ENCODE peak calls at places on chromosomes 11 and 22, in seven cellular contexts. Y is endodermal cell; U is tibial nerve; J is CD8-positive, alpha-beta T cell; L is IMR-90; D is pancreas; P is SJSA1. M is an unnamed sample. For H3K4me1, the result is how much of the 10 kb centered on the place peaks cover.

GRCh38 chr11:117187799-117188481 is 9.4 kb downstream of the SIDT2 start:
- DNase-seq in Y (peak), U (peak), J (no peak), L (no peak), D (peak), P (no peak), M (peak)

GRCh38 chr11:34790620-34791019 is 125.6 kb downstream of the APIP start:
- DNase-seq in Y (no peak), U (no peak), J (no peak), L (no peak), D (no peak), P (no peak), M (no peak)

GRCh38 chr22:25777870-25778269 is 35.9 kb downstream of the MYO18B start:
- DNase-seq in Y (no peak), U (no peak), J (no peak), L (peak), D (no peak), P (peak), M (no peak)

GRCh38 chr22:48842976-48843375 is 984.7 kb downstream of the BRD1 start:
- DNase-seq in Y (no peak), U (no peak), J (no peak), L (no peak), D (no peak), P (no peak), M (no peak)

GRCh38 chr22:48892571-48893287 is 934.9 kb downstream of the BRD1 start:
- DNase-seq in Y (no peak), U (no peak), J (no peak), L (no peak), D (no peak), P (no peak), M (no peak)

GRCh38 chr22:37533995-37534394 is 14.8 kb upstream of the CARD10 start:
- DNase-seq in Y (no peak), U (no peak), J (no peak), L (peak), D (no peak), P (peak), M (no peak)

GRCh38 chr11:124747406-124748099 is 4.5 kb downstream of the VSIG2 start:
- DNase-seq in Y (no peak), U (no peak), J (no peak), L (no peak), D (no peak), P (no peak), M (no peak)

GRCh38 chr11:86617502-86617901 is 54.9 kb downstream of the ME3 start:
- DNase-seq in Y (no peak), U (no peak), J (no peak), L (peak), D (no peak), P (peak), M (no peak)

GRCh38 chr11:102226702-102227101 is 90.6 kb upstream of the BIRC3 start:
- DNase-seq in Y (no peak), U (no peak), J (no peak), L (peak), D (no peak), P (no peak), M (no peak)

GRCh38 chr11:11568651-11569229 is 53.1 kb downstream of the GALNT18 start:
- DNase-seq in Y (no peak), U (no peak), J (no peak), L (peak), D (no peak), P (no peak), M (no peak)

GRCh38 chr11:5928269-5928668 is 13.8 kb upstream of the OR56A3 start:
- DNase-seq in Y (no peak), U (no peak), J (no peak), L (no peak), D (no peak), P (no peak), M (no peak)

GRCh38 chr22:30828187-30829155 is 133.8 kb downstream of the OSBP2 start:
- DNase-seq in Y (no peak), U (no peak), J (no peak), L (no peak), D (no peak), P (no peak), M (no peak)

GRCh38 chr22:32545801-32546200 is 71.2 kb downstream of the FBXO7 start:
- DNase-seq in Y (no peak), U (no peak), J (no peak), L (peak), D (no peak), P (peak), M (no peak)

GRCh38 chr22:36373258-36373579 is 14.5 kb downstream of the MYH9 start:
- DNase-seq in Y (peak), U (no peak), J (peak), L (peak), D (no peak), P (no peak), M (peak)

GRCh38 chr11:1412377-1413095 is 22.8 kb downstream of the BRSK2 start:
- DNase-seq in Y (no peak), U (no peak), J (no peak), L (no peak), D (peak), P (no peak), M (no peak)

GRCh38 chr11:107116358-107116757 is 98.1 kb upstream of the GUCY1A2 start:
- DNase-seq in Y (no peak), U (no peak), J (no peak), L (no peak), D (no peak), P (peak), M (no peak)

GRCh38 chr11:134682577-134682976 is 270.5 kb upstream of the B3GAT1 start:
- DNase-seq in Y (no peak), U (no peak), J (no peak), L (no peak), D (no peak), P (no peak), M (no peak)

GRCh38 chr11:128208329-128209220 is 378.8 kb downstream of the ETS1 start:
- DNase-seq in Y (no peak), U (no peak), J (no peak), L (peak), D (no peak), P (peak), M (peak)

GRCh38 chr22:20203142-20204099 is 52.6 kb upstream of the CCDC188 start:
- DNase-seq in Y (peak), U (no peak), J (no peak), L (peak), D (peak), P (no peak), M (no peak)

GRCh38 chr11:87374206-87374793 is 336.6 kb downstream of the TMEM135 start:
- DNase-seq in Y (no peak), U (no peak), J (no peak), L (no peak), D (no peak), P (no peak), M (no peak)

GRCh38 chr22:37171662-37172061 is 16.4 kb downstream of the C1QTNF6 start:
- DNase-seq in Y (peak), U (no peak), J (no peak), L (no peak), D (no peak), P (no peak), M (no peak)

GRCh38 chr11:59475176-59475575 is 2.1 kb downstream of the OR4D10 start:
- DNase-seq in Y (no peak), U (no peak), J (no peak), L (no peak), D (no peak), P (no peak), M (no peak)

GRCh38 chr11:109998921-109999320 is 94.3 kb upstream of the ZC3H12C start:
- DNase-seq in Y (no peak), U (no peak), J (no peak), L (no peak), D (no peak), P (no peak), M (no peak)

GRCh38 chr22:29917052-29917902 is 34.3 kb downstream of the MTMR3 start:
- DNase-seq in Y (no peak), U (no peak), J (no peak), L (peak), D (no peak), P (no peak), M (peak)

GRCh38 chr11:93001812-93002211 is 32.4 kb downstream of the MTNR1B start:
- DNase-seq in Y (no peak), U (no peak), J (no peak), L (no peak), D (no peak), P (no peak), M (no peak)

GRCh38 chr11:109308551-109308950 is 113.4 kb upstream of the C11orf87 start:
- DNase-seq in Y (no peak), U (no peak), J (no peak), L (no peak), D (no peak), P (no peak), M (no peak)

GRCh38 chr11:1832181-1832988 is 2.4 kb upstream of the SYT8 start:
- DNase-seq in Y (peak), U (no peak), J (peak), L (no peak), D (peak), P (peak), M (no peak)

GRCh38 chr11:6735306-6735705 is 36.5 kb downstream of the OR2AG2 start:
- DNase-seq in Y (no peak), U (no peak), J (no peak), L (no peak), D (no peak), P (no peak), M (no peak)

GRCh38 chr22:22590136-22590891 is 31.2 kb upstream of the PRAME start:
- DNase-seq in Y (no peak), U (no peak), J (no peak), L (no peak), D (no peak), P (no peak), M (no peak)

GRCh38 chr11:69514771-69515170 is 33.3 kb downstream of the LINC01488 start:
- DNase-seq in Y (peak), U (no peak), J (no peak), L (no peak), D (no peak), P (no peak), M (no peak)

GRCh38 chr22:43622886-43623285 is 189.2 kb downstream of the EFCAB6 start:
- DNase-seq in Y (no peak), U (no peak), J (no peak), L (no peak), D (no peak), P (no peak), M (no peak)

GRCh38 chr11:63768232-63769043 is at the start of gene ZFTA:
- DNase-seq in Y (peak), U (peak), J (peak), L (peak), D (peak), P (peak), M (no peak)

GRCh38 chr11:63767415-63768231 is 952 bp downstream of the ZFTA start:
- DNase-seq in Y (peak), U (peak), J (peak), L (peak), D (peak), P (peak), M (peak)

GRCh38 chr11:63765688-63766241 is 2.8 kb downstream of the ZFTA start:
- DNase-seq in Y (no peak), U (no peak), J (no peak), L (no peak), D (peak), P (no peak), M (no peak)

GRCh38 chr11:63764712-63765631 is 3.6 kb downstream of the ZFTA start:
- DNase-seq in Y (peak), U (no peak), J (no peak), L (no peak), D (peak), P (no peak), M (no peak)

DNA sequence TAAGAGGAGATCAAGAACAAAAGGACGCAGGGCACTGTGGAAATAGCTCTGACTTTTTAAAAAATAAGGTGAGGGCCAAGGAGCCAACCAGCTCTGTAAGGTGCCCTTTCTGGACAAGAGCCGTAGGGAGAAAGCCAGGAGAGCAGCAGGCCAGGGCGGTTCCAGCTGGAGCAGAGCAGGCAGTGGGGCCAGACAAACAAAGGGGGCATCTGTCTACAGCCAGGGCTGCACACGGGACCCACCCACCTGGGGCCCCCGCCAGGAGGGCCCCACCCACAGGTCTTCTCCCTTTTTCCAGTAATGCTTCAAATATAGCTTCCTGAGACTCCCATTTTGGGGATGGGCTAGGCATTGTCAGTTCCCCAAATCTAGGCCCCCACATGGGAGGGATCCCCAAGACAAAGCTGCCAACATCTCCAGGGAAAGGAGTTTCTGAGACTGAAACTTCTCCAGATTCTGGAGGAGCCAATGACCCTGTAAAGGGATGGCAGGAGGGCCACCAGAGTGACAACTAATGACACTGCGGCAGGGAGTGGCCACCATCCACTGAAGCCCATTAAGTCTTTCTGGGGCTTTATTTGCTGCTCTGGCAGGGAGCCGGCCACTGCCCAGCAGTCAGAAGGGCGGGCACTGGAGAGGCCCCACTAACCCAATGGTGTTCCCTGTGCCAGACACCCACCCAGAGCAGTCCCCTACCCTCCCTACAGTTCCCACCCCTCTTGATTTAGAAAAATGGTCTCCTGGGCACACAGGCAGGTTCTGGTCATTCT is 1.9 kb downstream of the ZFTA start:
- DNase-seq in Y (no peak), U (no peak), J (no peak), L (no peak), D (peak), P (no peak), M (no peak)
- H3K4me1 ChIP-seq in Y (under half), U (under half), J (under half), L (under half), D (under half), P (under half), M (under half)

DNA sequence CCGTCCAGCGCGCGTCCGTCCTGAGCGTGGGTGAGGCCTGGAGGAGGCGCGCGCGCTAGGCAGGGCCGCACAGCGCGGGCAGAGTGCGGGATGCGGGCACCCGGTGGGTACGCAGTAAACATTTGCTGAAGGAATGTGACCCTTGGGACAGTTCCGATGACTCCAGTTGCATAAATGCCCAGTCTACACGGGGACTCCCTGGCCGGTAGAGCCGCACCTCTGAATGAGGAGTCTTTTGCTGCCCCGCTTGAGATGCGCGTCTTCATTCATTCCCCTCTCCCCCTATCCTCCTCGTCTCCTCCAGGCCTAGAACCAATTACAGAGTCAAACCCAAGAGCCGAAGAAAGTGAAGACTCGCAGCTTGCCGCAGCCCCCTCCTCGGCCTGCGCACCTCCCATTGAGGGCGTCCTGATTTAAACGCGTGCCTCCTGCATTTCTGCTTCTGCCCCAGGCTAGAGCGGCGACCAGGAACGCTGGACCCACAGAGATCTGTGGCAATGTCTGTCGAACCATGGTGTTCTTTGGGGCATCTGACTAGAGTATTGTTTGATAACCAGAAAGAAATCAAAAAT is 731 bp upstream of the CHKB start:
- DNase-seq in Y (no peak), U (no peak), J (no peak), L (no peak), D (no peak), P (no peak), M (no peak)
- H3K4me1 ChIP-seq in Y (under half), U (under half), J (under half), L (under half), D (under half), P (under half), M (under half)

GRCh38 chr22:46763051-46763705 is 728 bp downstream of the TBC1D22A start:
- DNase-seq in Y (no peak), U (peak), J (peak), L (peak), D (peak), P (peak), M (no peak)

GRCh38 chr22:46761017-46761416 is 1.4 kb upstream of the TBC1D22A start:
- DNase-seq in Y (no peak), U (no peak), J (no peak), L (no peak), D (peak), P (no peak), M (no peak)

GRCh38 chr22:46764140-46764680 is 1.8 kb downstream of the TBC1D22A start:
- DNase-seq in Y (no peak), U (no peak), J (no peak), L (peak), D (no peak), P (no peak), M (no peak)

GRCh38 chr22:46761539-46762237 is 762 bp upstream of the TBC1D22A start:
- DNase-seq in Y (no peak), U (no peak), J (no peak), L (peak), D (no peak), P (no peak), M (no peak)

GRCh38 chr22:46762238-46763050 is at the start of gene TBC1D22A:
- DNase-seq in Y (peak), U (peak), J (peak), L (peak), D (peak), P (peak), M (peak)
- H3K4me1 ChIP-seq in Y (under half), U (under half), J (under half), L (under half), D (under half), P (under half), M (under half)

DNA sequence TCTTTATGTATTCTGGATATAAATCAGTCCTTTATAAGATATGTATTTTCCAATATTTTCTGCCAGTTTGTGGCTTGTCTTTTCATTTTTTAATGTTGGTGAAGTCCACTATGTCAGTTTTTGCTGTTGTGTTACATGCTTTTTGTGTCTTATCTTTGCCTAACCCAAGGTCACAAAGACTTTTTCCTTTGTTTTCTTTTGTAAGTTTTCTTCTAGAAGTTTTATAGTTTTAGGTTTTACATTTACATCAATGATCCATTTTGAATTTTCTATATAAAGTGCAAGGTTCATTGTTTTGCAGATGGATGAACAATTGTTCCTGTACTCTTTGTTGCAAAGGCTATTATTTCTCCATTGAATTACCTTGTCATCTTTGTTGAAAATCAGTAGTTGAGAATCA is 69.3 kb downstream of the UVRAG start:
- DNase-seq in Y (no peak), U (no peak), J (no peak), L (no peak), D (no peak), P (no peak), M (no peak)
- H3K4me1 ChIP-seq in Y (under half), U (under half), J (under half), L (under half), D (under half), P (under half), M (under half)

GRCh38 chr11:118888398-118888797 is 4.7 kb downstream of the CXCR5 start:
- DNase-seq in Y (no peak), U (no peak), J (no peak), L (no peak), D (no peak), P (no peak), M (no peak)

GRCh38 chr11:118887219-118887618 is 3.5 kb downstream of the CXCR5 start:
- DNase-seq in Y (peak), U (no peak), J (no peak), L (no peak), D (no peak), P (no peak), M (no peak)

GRCh38 chr11:118885319-118885718 is 1.6 kb downstream of the CXCR5 start:
- DNase-seq in Y (no peak), U (no peak), J (no peak), L (no peak), D (no peak), P (no peak), M (no peak)

GRCh38 chr11:118885831-118886571 is 2.3 kb downstream of the CXCR5 start:
- DNase-seq in Y (peak), U (no peak), J (no peak), L (no peak), D (no peak), P (no peak), M (no peak)

GRCh38 chr11:118886681-118887111 is 3.0 kb downstream of the CXCR5 start:
- DNase-seq in Y (no peak), U (no peak), J (no peak), L (no peak), D (peak), P (no peak), M (no peak)
- H3K4me1 ChIP-seq in Y (under half), U (under half), J (half or more), L (under half), D (under half), P (under half), M (under half)

GRCh38 chr11:19187101-19187500 is 14.7 kb downstream of the CSRP3 start:
- DNase-seq in Y (no peak), U (no peak), J (no peak), L (peak), D (no peak), P (no peak), M (no peak)

GRCh38 chr11:19191530-19192169 is 10.1 kb downstream of the CSRP3 start:
- DNase-seq in Y (no peak), U (no peak), J (no peak), L (no peak), D (no peak), P (no peak), M (peak)

GRCh38 chr11:19185516-19186052 is 16.2 kb downstream of the CSRP3 start:
- DNase-seq in Y (no peak), U (no peak), J (no peak), L (no peak), D (no peak), P (no peak), M (no peak)

GRCh38 chr11:19185036-19185435 is 16.7 kb downstream of the CSRP3 start:
- DNase-seq in Y (no peak), U (no peak), J (no peak), L (no peak), D (no peak), P (no peak), M (no peak)

DNA sequence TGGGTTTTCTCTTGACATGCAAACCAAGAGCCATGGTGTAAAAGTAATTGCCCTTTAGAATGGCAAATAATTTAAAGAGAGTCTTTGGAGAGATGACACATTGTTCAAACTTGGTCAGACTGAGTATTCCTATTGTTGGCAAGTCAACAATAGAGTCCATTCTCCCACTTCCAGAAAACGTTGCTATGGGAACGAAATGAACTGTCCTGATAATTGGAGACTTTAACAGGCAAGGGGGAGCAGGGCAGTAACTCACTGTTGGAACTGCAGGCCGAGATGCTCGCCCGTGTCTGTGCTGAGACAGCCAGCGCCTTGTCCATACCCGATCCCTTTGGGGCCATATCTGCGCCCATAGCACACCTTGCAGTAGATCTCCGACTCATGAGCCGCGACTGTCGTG is 13.9 kb downstream of the CSRP3 start:
- DNase-seq in Y (no peak), U (no peak), J (no peak), L (no peak), D (no peak), P (no peak), M (no peak)
- H3K4me1 ChIP-seq in Y (under half), U (under half), J (under half), L (under half), D (under half), P (under half), M (under half)

GRCh38 chr11:12715941-12716340 is 41.7 kb downstream of the TEAD1 start:
- DNase-seq in Y (peak), U (no peak), J (no peak), L (no peak), D (no peak), P (no peak), M (no peak)
- H3K4me1 ChIP-seq in Y (under half), U (under half), J (under half), L (under half), D (under half), P (under half), M (half or more)

M was measured in gastrocnemius medialis.